ENCODE peak calls at places on chromosome 2, in seven cellular contexts. X is HFF-Myc, D is endothelial cell of umbilical vein, F is cardiac muscle cell, C is choroid plexus epithelial cell, E is lower leg skin, Z is heart right ventricle. I is an unnamed sample.

GRCh38 chr2:160534996-160535395 is 41.4 kb upstream of the RBMS1 start:
- DNase-seq in X (no peak), D (no peak), F (no peak), C (peak; percentile 11), E (no peak), Z (no peak), I (no peak)

GRCh38 chr2:234278556-234279286 is 218.2 kb downstream of the ARL4C start:
- DNase-seq in X (no peak), D (no peak), F (no peak), C (no peak), E (no peak), Z (no peak), I (no peak)

GRCh38 chr2:150485871-150486538 is 1.5 kb downstream of the RND3 start:
- DNase-seq in X (no peak), D (peak; percentile 60), F (peak; percentile 73), C (peak; percentile 86), E (peak; percentile 93), Z (peak; percentile 75), I (peak; percentile 83)

GRCh38 chr2:133765693-133766092 is 197.4 kb upstream of the NCKAP5 start:
- DNase-seq in X (no peak), D (no peak), F (no peak), C (peak; percentile 93), E (no peak), Z (peak; percentile 52), I (peak; percentile 42)

GRCh38 chr2:59019551-59020164 is 778.5 kb upstream of the FANCL start:
- DNase-seq in X (no peak), D (no peak), F (no peak), C (no peak), E (no peak), Z (no peak), I (no peak)

GRCh38 chr2:240767341-240767740 is 52.7 kb downstream of the KIF1A start:
- DNase-seq in X (no peak), D (no peak), F (no peak), C (no peak), E (no peak), Z (no peak), I (no peak)

GRCh38 chr2:68521037-68521436 is 53.7 kb downstream of the APLF start:
- DNase-seq in X (no peak), D (no peak), F (no peak), C (no peak), E (no peak), Z (no peak), I (no peak)

GRCh38 chr2:134181219-134181618 is 72.7 kb upstream of the MGAT5 start:
- DNase-seq in X (no peak), D (no peak), F (no peak), C (no peak), E (no peak), Z (no peak), I (no peak)

GRCh38 chr2:204051476-204051875 is 114.9 kb downstream of the ICOS start:
- DNase-seq in X (no peak), D (peak; percentile 14), F (no peak), C (peak; percentile 6), E (no peak), Z (no peak), I (no peak)

GRCh38 chr2:239462671-239463506 is 62.1 kb upstream of the HDAC4 start:
- DNase-seq in X (no peak), D (no peak), F (no peak), C (no peak), E (peak; percentile 82), Z (no peak), I (no peak)

GRCh38 chr2:202033317-202034248 is at the start of gene FZD7:
- DNase-seq in X (peak; percentile 64), D (peak; percentile 71), F (peak; percentile 95), C (peak; percentile 92), E (peak; percentile 99), Z (peak; percentile 93), I (peak; percentile 89)

GRCh38 chr2:112670521-112671022 is 24.8 kb downstream of the SLC20A1 start:
- DNase-seq in X (no peak), D (no peak), F (no peak), C (no peak), E (no peak), Z (no peak), I (no peak)

GRCh38 chr2:237540823-237541222 is 25.6 kb upstream of the PRLH start:
- DNase-seq in X (peak; percentile 87), D (no peak), F (no peak), C (peak; percentile 76), E (peak; percentile 94), Z (peak; percentile 78), I (peak; percentile 46)

GRCh38 chr2:237196866-237197618 is 111.4 kb downstream of the COPS8 start:
- DNase-seq in X (peak; percentile 84), D (no peak), F (no peak), C (peak; percentile 62), E (peak; percentile 70), Z (no peak), I (peak; percentile 56)

GRCh38 chr2:74999464-74999863 is 41.0 kb downstream of the POLE4 start:
- DNase-seq in X (no peak), D (no peak), F (no peak), C (no peak), E (no peak), Z (no peak), I (no peak)

DNA sequence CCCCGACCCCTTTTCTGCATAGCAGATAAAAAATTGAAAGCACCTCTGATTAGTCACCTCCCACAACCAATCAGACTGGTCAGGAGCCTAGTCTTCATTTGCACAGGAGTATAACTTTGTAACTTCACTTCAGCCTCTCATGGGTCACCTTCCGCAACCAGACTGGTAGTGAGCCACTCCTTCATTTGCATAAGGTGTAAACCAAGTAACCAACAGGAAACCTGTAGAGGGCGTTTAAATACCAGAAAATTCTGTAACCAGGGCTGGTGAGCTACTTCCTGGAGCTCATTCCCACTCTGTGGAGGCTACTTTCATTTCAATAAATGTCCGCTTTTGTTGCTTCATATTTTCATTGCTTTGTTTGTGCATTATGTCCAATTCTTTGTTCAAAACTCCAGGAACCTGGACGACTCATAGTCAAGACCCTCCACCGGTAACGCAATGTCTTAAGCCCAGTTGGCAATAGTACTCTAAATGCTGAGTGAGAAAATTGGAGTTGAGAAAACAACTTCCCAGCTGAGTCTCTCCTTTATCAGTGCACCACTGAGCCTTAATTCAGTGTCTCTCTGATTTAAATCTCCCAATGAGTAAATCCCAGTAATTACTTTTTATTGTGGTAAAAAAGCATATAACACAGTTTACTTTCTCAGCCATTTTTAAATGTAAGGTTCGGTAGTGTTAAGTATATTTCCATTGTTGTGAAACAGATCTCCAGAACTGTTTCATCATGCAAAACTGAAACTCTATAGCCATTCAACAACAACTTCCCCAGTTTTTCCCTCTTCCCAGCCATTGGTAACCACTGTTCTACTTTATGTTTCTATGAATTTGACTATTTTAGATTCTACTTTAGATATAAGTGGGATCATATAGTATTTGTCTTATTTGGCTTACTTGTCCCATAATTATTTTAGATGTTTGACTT is 392.7 kb upstream of the SLC8A1 start:
- DNase-seq in X (no peak), D (no peak), F (peak; percentile 28), C (peak; percentile 17), E (no peak), Z (no peak), I (peak; percentile 11)
- TF ChIP-seq CTCF in X (no peak), D (no peak), F (no peak), C (peak; percentile 20), E (no peak), Z (peak; percentile 7), I (no peak)

GRCh38 chr2:43223412-43224040 is 2.9 kb downstream of the ZFP36L2 start:
- DNase-seq in X (no peak), D (peak; percentile 45), F (no peak), C (peak; percentile 50), E (no peak), Z (no peak), I (peak; percentile 52)

GRCh38 chr2:43224131-43224570 is 2.3 kb downstream of the ZFP36L2 start:
- DNase-seq in X (no peak), D (peak; percentile 72), F (peak; percentile 81), C (peak; percentile 82), E (peak; percentile 91), Z (peak; percentile 76), I (peak; percentile 78)

GRCh38 chr2:43220982-43221659 is 5.3 kb downstream of the ZFP36L2 start:
- DNase-seq in X (peak; percentile 90), D (peak; percentile 80), F (no peak), C (peak; percentile 94), E (peak; percentile 92), Z (peak; percentile 76), I (peak; percentile 93)

GRCh38 chr2:43221660-43222471 is 4.5 kb downstream of the ZFP36L2 start:
- DNase-seq in X (peak; percentile 82), D (peak; percentile 93), F (peak; percentile 91), C (peak; percentile 98), E (peak; percentile 97), Z (peak; percentile 91), I (peak; percentile 96)

DNA sequence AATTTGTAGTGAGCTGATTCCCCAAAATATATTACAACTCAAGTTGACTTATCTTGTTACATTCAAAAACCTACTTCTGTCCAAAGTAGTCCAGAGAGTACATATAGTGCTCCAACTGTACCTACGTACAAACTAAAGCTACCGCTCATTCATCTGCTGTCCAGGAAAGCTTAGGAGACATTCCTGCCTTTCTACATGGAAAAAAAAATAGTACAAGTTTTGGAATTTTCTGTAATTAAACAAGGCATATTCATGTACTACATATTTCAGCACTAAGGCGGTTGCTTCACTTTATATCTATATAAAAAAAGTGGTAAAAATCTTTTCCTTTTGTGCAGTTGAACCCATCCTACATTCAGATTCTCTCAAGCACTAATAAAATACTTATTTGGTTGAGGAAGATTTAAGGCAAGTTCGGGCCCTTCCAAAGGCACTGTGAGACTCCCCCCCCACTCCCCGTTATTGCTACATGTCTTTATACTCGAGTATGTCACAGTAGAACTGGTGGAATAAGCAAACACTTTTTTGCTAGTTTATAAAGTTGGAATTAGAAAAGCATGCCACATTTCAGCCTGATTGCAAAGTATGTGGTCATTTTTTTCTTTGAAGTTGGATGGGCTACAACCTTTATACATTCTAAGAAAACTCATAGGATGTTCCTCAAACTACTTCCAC is 3.8 kb downstream of the ZFP36L2 start:
- DNase-seq in X (no peak), D (no peak), F (no peak), C (peak; percentile 48), E (no peak), Z (no peak), I (peak; percentile 45)
- H3K4me3 ChIP-seq in X (peak overlapping the region; percentile 74), D (peak overlapping the region; percentile 90), F (peak overlapping the region; percentile 84), C (peak overlapping the region; percentile 82), E (peak overlapping the region; percentile 32), Z (peak overlapping the region; percentile 96), I (peak overlapping the region; percentile 78)

GRCh38 chr2:138716183-138716582 is 64.0 kb downstream of the NXPH2 start:
- DNase-seq in X (no peak), D (no peak), F (peak; percentile 30), C (peak; percentile 24), E (no peak), Z (no peak), I (no peak)
- TF ChIP-seq CTCF in X (peak; percentile 6), D (no peak), F (no peak), C (peak; percentile 43), E (no peak), Z (no peak), I (no peak)

GRCh38 chr2:101388232-101388631 is 929 bp upstream of the CREG2 start:
- DNase-seq in X (no peak), D (no peak), F (no peak), C (peak; percentile 61), E (peak; percentile 72), Z (no peak), I (peak; percentile 52)

GRCh38 chr2:101383016-101383541 is 4.2 kb downstream of the CREG2 start:
- DNase-seq in X (no peak), D (no peak), F (no peak), C (no peak), E (no peak), Z (no peak), I (no peak)

GRCh38 chr2:101382406-101382805 is 4.9 kb downstream of the CREG2 start:
- DNase-seq in X (no peak), D (peak; percentile 92), F (no peak), C (no peak), E (no peak), Z (no peak), I (no peak)

GRCh38 chr2:101387151-101387807 is at the start of gene CREG2:
- DNase-seq in X (no peak), D (peak; percentile 74), F (peak; percentile 88), C (peak; percentile 56), E (no peak), Z (peak; percentile 47), I (peak; percentile 56)

GRCh38 chr2:101386599-101387150 is 628 bp downstream of the CREG2 start:
- DNase-seq in X (no peak), D (no peak), F (no peak), C (no peak), E (peak; percentile 83), Z (no peak), I (no peak)
- H3K4me3 ChIP-seq in X (peak overlapping the region; percentile 37), D (peak overlapping the region; percentile 54), F (peak overlapping the region; percentile 52), C (peak overlapping the region; percentile 11), E (peak overlapping the region; percentile 2), Z (peak overlapping the region; percentile 50), I (peak overlapping the region; percentile 32)